ENCODE peak calls at places on chromosomes 11 and 22, in ten cellular contexts. One of them, this sample, is unnamed.

GRCh38 chr11:66727883-66728759 is 895 bp downstream of the SPTBN2 start:
- DNase-seq in foreskin melanocyte: no peak
- DNase-seq in coronary artery: no peak
- DNase-seq in neural progenitor cell: peak
- DNase-seq in WTC11: peak
- DNase-seq in naive thymus-derived CD8-positive, alpha-beta T cell: no peak
- DNase-seq in amygdala: no peak
- DNase-seq in AG09309: no peak
- DNase-seq in kidney tubule cell: no peak
- DNase-seq in adrenal gland: peak
- DNase-seq in this sample: no peak

GRCh38 chr22:39967103-39967829 is 7.1 kb downstream of the TMA7B start:
- DNase-seq in kidney tubule cell: peak
- DNase-seq in foreskin melanocyte: no peak
- DNase-seq in AG09309: no peak
- DNase-seq in coronary artery: no peak
- DNase-seq in naive thymus-derived CD8-positive, alpha-beta T cell: no peak
- DNase-seq in neural progenitor cell: no peak
- DNase-seq in adrenal gland: no peak
- DNase-seq in amygdala: no peak
- DNase-seq in WTC11: no peak
- DNase-seq in this sample: no peak

GRCh38 chr11:72637926-72638325 is 36.3 kb downstream of the PDE2A start:
- DNase-seq in coronary artery: no peak
- DNase-seq in WTC11: no peak
- DNase-seq in amygdala: no peak
- DNase-seq in AG09309: no peak
- DNase-seq in kidney tubule cell: no peak
- DNase-seq in foreskin melanocyte: no peak
- DNase-seq in adrenal gland: no peak
- DNase-seq in naive thymus-derived CD8-positive, alpha-beta T cell: no peak
- DNase-seq in neural progenitor cell: no peak
- DNase-seq in this sample: no peak

GRCh38 chr11:126917531-126918204 is 82.9 kb downstream of the KIRREL3 start:
- DNase-seq in kidney tubule cell: peak
- DNase-seq in WTC11: no peak
- DNase-seq in AG09309: peak
- DNase-seq in adrenal gland: no peak
- DNase-seq in naive thymus-derived CD8-positive, alpha-beta T cell: no peak
- DNase-seq in coronary artery: no peak
- DNase-seq in amygdala: no peak
- DNase-seq in neural progenitor cell: no peak
- DNase-seq in foreskin melanocyte: peak
- DNase-seq in this sample: peak

GRCh38 chr11:82903843-82904586 is 2.5 kb downstream of the DDIAS start:
- DNase-seq in WTC11: no peak
- DNase-seq in adrenal gland: no peak
- DNase-seq in coronary artery: no peak
- DNase-seq in kidney tubule cell: no peak
- DNase-seq in neural progenitor cell: no peak
- DNase-seq in amygdala: no peak
- DNase-seq in AG09309: no peak
- DNase-seq in foreskin melanocyte: no peak
- DNase-seq in naive thymus-derived CD8-positive, alpha-beta T cell: no peak
- DNase-seq in this sample: no peak

GRCh38 chr11:121446752-121447156 is 5.4 kb upstream of the SORL1 start:
- DNase-seq in foreskin melanocyte: no peak
- DNase-seq in naive thymus-derived CD8-positive, alpha-beta T cell: no peak
- DNase-seq in adrenal gland: no peak
- DNase-seq in amygdala: no peak
- DNase-seq in neural progenitor cell: peak
- DNase-seq in WTC11: no peak
- DNase-seq in coronary artery: no peak
- DNase-seq in kidney tubule cell: no peak
- DNase-seq in AG09309: no peak
- DNase-seq in this sample: no peak

GRCh38 chr22:48248901-48249455 is 1486.5 kb downstream of the TBC1D22A start:
- DNase-seq in AG09309: no peak
- DNase-seq in foreskin melanocyte: no peak
- DNase-seq in amygdala: no peak
- DNase-seq in adrenal gland: no peak
- DNase-seq in neural progenitor cell: no peak
- DNase-seq in naive thymus-derived CD8-positive, alpha-beta T cell: no peak
- DNase-seq in coronary artery: no peak
- DNase-seq in kidney tubule cell: no peak
- DNase-seq in WTC11: no peak
- DNase-seq in this sample: no peak

GRCh38 chr11:1226226-1226961 is 3.5 kb downstream of the MUC5B start:
- DNase-seq in WTC11: peak
- DNase-seq in neural progenitor cell: peak
- DNase-seq in coronary artery: no peak
- DNase-seq in AG09309: no peak
- DNase-seq in kidney tubule cell: no peak
- DNase-seq in amygdala: no peak
- DNase-seq in foreskin melanocyte: no peak
- DNase-seq in adrenal gland: peak
- DNase-seq in naive thymus-derived CD8-positive, alpha-beta T cell: peak
- DNase-seq in this sample: no peak

GRCh38 chr11:46366661-46367161 is 14.8 kb upstream of the MDK start:
- DNase-seq in naive thymus-derived CD8-positive, alpha-beta T cell: peak
- DNase-seq in amygdala: no peak
- DNase-seq in foreskin melanocyte: no peak
- DNase-seq in neural progenitor cell: no peak
- DNase-seq in coronary artery: no peak
- DNase-seq in AG09309: no peak
- DNase-seq in kidney tubule cell: no peak
- DNase-seq in adrenal gland: no peak
- DNase-seq in WTC11: no peak
- DNase-seq in this sample: no peak

GRCh38 chr11:19785265-19785664 is 72.6 kb downstream of the NAV2 start:
- DNase-seq in adrenal gland: no peak
- DNase-seq in AG09309: no peak
- DNase-seq in naive thymus-derived CD8-positive, alpha-beta T cell: no peak
- DNase-seq in WTC11: no peak
- DNase-seq in foreskin melanocyte: no peak
- DNase-seq in coronary artery: no peak
- DNase-seq in neural progenitor cell: no peak
- DNase-seq in amygdala: no peak
- DNase-seq in kidney tubule cell: no peak
- DNase-seq in this sample: no peak

GRCh38 chr22:42889290-42889689 is 32.2 kb upstream of the ARFGAP3 start:
- DNase-seq in foreskin melanocyte: peak
- DNase-seq in WTC11: no peak
- DNase-seq in naive thymus-derived CD8-positive, alpha-beta T cell: no peak
- DNase-seq in AG09309: no peak
- DNase-seq in amygdala: no peak
- DNase-seq in neural progenitor cell: no peak
- DNase-seq in adrenal gland: no peak
- DNase-seq in kidney tubule cell: no peak
- DNase-seq in coronary artery: no peak
- DNase-seq in this sample: no peak

GRCh38 chr11:60971520-60971919 is at the start of gene CD6:
- DNase-seq in adrenal gland: no peak
- DNase-seq in naive thymus-derived CD8-positive, alpha-beta T cell: peak
- DNase-seq in AG09309: no peak
- DNase-seq in amygdala: no peak
- DNase-seq in foreskin melanocyte: no peak
- DNase-seq in WTC11: no peak
- DNase-seq in neural progenitor cell: no peak
- DNase-seq in kidney tubule cell: no peak
- DNase-seq in coronary artery: no peak
- DNase-seq in this sample: no peak

GRCh38 chr11:90555477-90555876 is 332.6 kb upstream of the CHORDC1 start:
- DNase-seq in foreskin melanocyte: no peak
- DNase-seq in WTC11: no peak
- DNase-seq in AG09309: no peak
- DNase-seq in kidney tubule cell: no peak
- DNase-seq in adrenal gland: no peak
- DNase-seq in naive thymus-derived CD8-positive, alpha-beta T cell: no peak
- DNase-seq in amygdala: no peak
- DNase-seq in neural progenitor cell: no peak
- DNase-seq in coronary artery: no peak
- DNase-seq in this sample: no peak

GRCh38 chr11:34318111-34319037 is 39.4 kb downstream of the ABTB2 start:
- DNase-seq in kidney tubule cell: peak
- DNase-seq in neural progenitor cell: no peak
- DNase-seq in naive thymus-derived CD8-positive, alpha-beta T cell: no peak
- DNase-seq in AG09309: peak
- DNase-seq in amygdala: no peak
- DNase-seq in adrenal gland: no peak
- DNase-seq in WTC11: no peak
- DNase-seq in coronary artery: no peak
- DNase-seq in foreskin melanocyte: no peak
- DNase-seq in this sample: peak

GRCh38 chr22:22877523-22878210 is 9.9 kb upstream of the IGLL5 start:
- DNase-seq in AG09309: no peak
- DNase-seq in amygdala: no peak
- DNase-seq in WTC11: peak
- DNase-seq in foreskin melanocyte: peak
- DNase-seq in coronary artery: peak
- DNase-seq in kidney tubule cell: peak
- DNase-seq in neural progenitor cell: peak
- DNase-seq in adrenal gland: peak
- DNase-seq in naive thymus-derived CD8-positive, alpha-beta T cell: peak
- DNase-seq in this sample: peak

GRCh38 chr11:48017105-48017874 is 36.9 kb downstream of the PTPRJ start:
- DNase-seq in coronary artery: no peak
- DNase-seq in foreskin melanocyte: no peak
- DNase-seq in neural progenitor cell: no peak
- DNase-seq in kidney tubule cell: peak
- DNase-seq in adrenal gland: no peak
- DNase-seq in amygdala: no peak
- DNase-seq in WTC11: no peak
- DNase-seq in AG09309: no peak
- DNase-seq in naive thymus-derived CD8-positive, alpha-beta T cell: no peak
- DNase-seq in this sample: no peak

GRCh38 chr11:74311352-74311926 is at the start of gene P4HA3:
- DNase-seq in kidney tubule cell: peak
- DNase-seq in AG09309: no peak
- DNase-seq in WTC11: peak
- DNase-seq in coronary artery: peak
- DNase-seq in neural progenitor cell: peak
- DNase-seq in foreskin melanocyte: no peak
- DNase-seq in adrenal gland: peak
- DNase-seq in naive thymus-derived CD8-positive, alpha-beta T cell: peak
- DNase-seq in amygdala: no peak
- DNase-seq in this sample: peak

GRCh38 chr11:117868815-117869642 is 7.4 kb downstream of the FXYD6 start:
- DNase-seq in neural progenitor cell: no peak
- DNase-seq in foreskin melanocyte: no peak
- DNase-seq in amygdala: no peak
- DNase-seq in AG09309: no peak
- DNase-seq in adrenal gland: no peak
- DNase-seq in kidney tubule cell: no peak
- DNase-seq in WTC11: no peak
- DNase-seq in coronary artery: no peak
- DNase-seq in naive thymus-derived CD8-positive, alpha-beta T cell: no peak
- DNase-seq in this sample: no peak

GRCh38 chr22:43217285-43218030 is 30.5 kb upstream of the TTLL12 start:
- DNase-seq in naive thymus-derived CD8-positive, alpha-beta T cell: no peak
- DNase-seq in WTC11: no peak
- DNase-seq in adrenal gland: no peak
- DNase-seq in neural progenitor cell: no peak
- DNase-seq in AG09309: no peak
- DNase-seq in amygdala: no peak
- DNase-seq in coronary artery: no peak
- DNase-seq in kidney tubule cell: no peak
- DNase-seq in foreskin melanocyte: no peak
- DNase-seq in this sample: no peak

GRCh38 chr11:67615455-67616430 is 9.0 kb downstream of the NDUFV1 start:
- DNase-seq in adrenal gland: no peak
- DNase-seq in naive thymus-derived CD8-positive, alpha-beta T cell: peak
- DNase-seq in AG09309: no peak
- DNase-seq in neural progenitor cell: peak
- DNase-seq in amygdala: no peak
- DNase-seq in WTC11: peak
- DNase-seq in coronary artery: peak
- DNase-seq in kidney tubule cell: peak
- DNase-seq in foreskin melanocyte: no peak
- DNase-seq in this sample: peak

GRCh38 chr11:22508691-22509090 is 116.9 kb downstream of the FANCF start:
- DNase-seq in coronary artery: no peak
- DNase-seq in neural progenitor cell: peak
- DNase-seq in adrenal gland: no peak
- DNase-seq in AG09309: no peak
- DNase-seq in kidney tubule cell: no peak
- DNase-seq in foreskin melanocyte: no peak
- DNase-seq in amygdala: no peak
- DNase-seq in WTC11: no peak
- DNase-seq in naive thymus-derived CD8-positive, alpha-beta T cell: no peak
- DNase-seq in this sample: no peak

GRCh38 chr11:1559103-1559951 is 12.7 kb downstream of the DUSP8 start:
- DNase-seq in AG09309: peak
- DNase-seq in kidney tubule cell: peak
- DNase-seq in coronary artery: peak
- DNase-seq in WTC11: peak
- DNase-seq in foreskin melanocyte: peak
- DNase-seq in naive thymus-derived CD8-positive, alpha-beta T cell: peak
- DNase-seq in amygdala: peak
- DNase-seq in neural progenitor cell: peak
- DNase-seq in adrenal gland: peak
- DNase-seq in this sample: peak